ENCODE peak calls at places on chromosomes 3 and 15, in eight cellular contexts. One of them, this sample, is unnamed.

GRCh38 chr3:156421534-156421933 is 133.4 kb downstream of the SSR3 start:
- DNase-seq in H1: no peak
- DNase-seq in A549: no peak
- DNase-seq in ovary: no peak
- DNase-seq in transverse colon: no peak
- DNase-seq in HepG2: no peak
- DNase-seq in sigmoid colon: no peak
- DNase-seq in stomach: no peak
- DNase-seq in this sample: no peak

GRCh38 chr15:101386967-101387366 is 91.9 kb upstream of the SNRPA1 start:
- DNase-seq in H1: no peak
- DNase-seq in A549: no peak
- DNase-seq in ovary: no peak
- DNase-seq in transverse colon: no peak
- DNase-seq in HepG2: no peak
- DNase-seq in sigmoid colon: no peak
- DNase-seq in stomach: no peak
- DNase-seq in this sample: no peak

GRCh38 chr3:24101676-24102168 is 156.6 kb downstream of the NR1D2 start:
- DNase-seq in H1: no peak
- DNase-seq in A549: no peak
- DNase-seq in ovary: no peak
- DNase-seq in transverse colon: no peak
- DNase-seq in HepG2: no peak
- DNase-seq in sigmoid colon: no peak
- DNase-seq in stomach: no peak
- DNase-seq in this sample: no peak

GRCh38 chr3:112074006-112074405 is 12.2 kb upstream of the C3orf52 start:
- DNase-seq in H1: no peak
- DNase-seq in A549: no peak
- DNase-seq in ovary: no peak
- DNase-seq in transverse colon: no peak
- DNase-seq in HepG2: no peak
- DNase-seq in sigmoid colon: no peak
- DNase-seq in stomach: no peak
- DNase-seq in this sample: no peak

GRCh38 chr3:184308744-184309143 is 5.7 kb upstream of the EIF4G1 start:
- DNase-seq in H1: no peak
- DNase-seq in A549: no peak
- DNase-seq in ovary: no peak
- DNase-seq in transverse colon: no peak
- DNase-seq in HepG2: no peak
- DNase-seq in sigmoid colon: no peak
- DNase-seq in stomach: no peak
- DNase-seq in this sample: no peak

GRCh38 chr3:124928333-124929202 is 6.0 kb downstream of the MUC13 start:
- DNase-seq in H1: no peak
- DNase-seq in A549: peak; percentile 38
- DNase-seq in ovary: peak; percentile 24
- DNase-seq in transverse colon: peak; percentile 74
- DNase-seq in HepG2: peak; percentile 57
- DNase-seq in sigmoid colon: peak; percentile 77
- DNase-seq in stomach: peak; percentile 76
- DNase-seq in this sample: peak; percentile 50

GRCh38 chr3:61483997-61484396 is 77.4 kb upstream of the PTPRG start:
- DNase-seq in H1: no peak
- DNase-seq in A549: no peak
- DNase-seq in ovary: no peak
- DNase-seq in transverse colon: no peak
- DNase-seq in HepG2: no peak
- DNase-seq in sigmoid colon: no peak
- DNase-seq in stomach: no peak
- DNase-seq in this sample: no peak

GRCh38 chr3:3551976-3552375 is 247.3 kb upstream of the LRRN1 start:
- DNase-seq in H1: no peak
- DNase-seq in A549: no peak
- DNase-seq in ovary: no peak
- DNase-seq in transverse colon: no peak
- DNase-seq in HepG2: no peak
- DNase-seq in sigmoid colon: no peak
- DNase-seq in stomach: no peak
- DNase-seq in this sample: no peak

GRCh38 chr3:183202004-183202722 is 39.6 kb upstream of the LAMP3 start:
- DNase-seq in H1: no peak
- DNase-seq in A549: no peak
- DNase-seq in ovary: no peak
- DNase-seq in transverse colon: no peak
- DNase-seq in HepG2: no peak
- DNase-seq in sigmoid colon: no peak
- DNase-seq in stomach: no peak
- DNase-seq in this sample: no peak

GRCh38 chr15:72070817-72071447 is 47.0 kb downstream of the MYO9A start:
- DNase-seq in H1: no peak
- DNase-seq in A549: no peak
- DNase-seq in ovary: no peak
- DNase-seq in transverse colon: no peak
- DNase-seq in HepG2: no peak
- DNase-seq in sigmoid colon: no peak
- DNase-seq in stomach: no peak
- DNase-seq in this sample: no peak

GRCh38 chr3:146157325-146158060 is 3.5 kb downstream of the PLOD2 start:
- DNase-seq in H1: no peak
- DNase-seq in A549: no peak
- DNase-seq in ovary: no peak
- DNase-seq in transverse colon: no peak
- DNase-seq in HepG2: no peak
- DNase-seq in sigmoid colon: no peak
- DNase-seq in stomach: no peak
- DNase-seq in this sample: no peak

GRCh38 chr3:178772746-178773145 is 236.5 kb downstream of the KCNMB2 start:
- DNase-seq in H1: no peak
- DNase-seq in A549: no peak
- DNase-seq in ovary: no peak
- DNase-seq in transverse colon: no peak
- DNase-seq in HepG2: no peak
- DNase-seq in sigmoid colon: no peak
- DNase-seq in stomach: no peak
- DNase-seq in this sample: no peak

GRCh38 chr3:178768072-178768864 is 232.0 kb downstream of the KCNMB2 start:
- DNase-seq in H1: no peak
- DNase-seq in A549: no peak
- DNase-seq in ovary: no peak
- DNase-seq in transverse colon: no peak
- DNase-seq in HepG2: no peak
- DNase-seq in sigmoid colon: no peak
- DNase-seq in stomach: no peak
- DNase-seq in this sample: no peak

GRCh38 chr3:178767558-178767957 is 231.3 kb downstream of the KCNMB2 start:
- DNase-seq in H1: no peak
- DNase-seq in A549: no peak
- DNase-seq in ovary: no peak
- DNase-seq in transverse colon: no peak
- DNase-seq in HepG2: no peak
- DNase-seq in sigmoid colon: no peak
- DNase-seq in stomach: no peak
- DNase-seq in this sample: no peak

DNA sequence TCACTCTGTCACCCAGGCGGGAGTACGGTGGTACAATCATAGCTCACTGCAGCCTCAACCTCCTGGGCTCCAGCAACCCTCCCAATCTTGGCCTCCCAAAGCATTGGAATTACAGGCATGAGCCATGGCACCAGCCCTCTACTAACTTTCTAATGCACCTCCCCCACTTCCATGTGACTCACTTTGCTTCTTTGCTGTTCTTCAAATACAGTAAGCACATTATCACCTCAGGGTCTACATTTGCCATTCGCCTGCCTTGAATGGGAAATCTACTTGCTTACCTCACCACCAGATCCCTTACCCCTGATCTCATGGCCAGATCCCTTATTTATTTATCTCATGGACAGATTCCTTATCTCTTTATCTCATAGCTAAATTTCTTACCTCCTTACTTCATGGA is 235.3 kb downstream of the KCNMB2 start:
- DNase-seq in H1: no peak
- DNase-seq in A549: no peak
- DNase-seq in ovary: no peak
- DNase-seq in transverse colon: no peak
- DNase-seq in HepG2: no peak
- DNase-seq in sigmoid colon: no peak
- DNase-seq in stomach: no peak
- DNase-seq in this sample: no peak
- TF ChIP-seq POLR2A in H1: no peak
- TF ChIP-seq POLR2A in A549: no peak
- TF ChIP-seq POLR2A in ovary: no peak
- TF ChIP-seq POLR2A in transverse colon: no peak
- TF ChIP-seq POLR2A in HepG2: no peak
- TF ChIP-seq POLR2A in sigmoid colon: no peak
- TF ChIP-seq POLR2A in stomach: no peak
- TF ChIP-seq POLR2A in this sample: no peak

GRCh38 chr15:69715205-69715604 is 262.6 kb downstream of the RPLP1 start:
- DNase-seq in H1: no peak
- DNase-seq in A549: no peak
- DNase-seq in ovary: no peak
- DNase-seq in transverse colon: no peak
- DNase-seq in HepG2: no peak
- DNase-seq in sigmoid colon: no peak
- DNase-seq in stomach: no peak
- DNase-seq in this sample: no peak
- TF ChIP-seq EP300 in H1: no peak
- TF ChIP-seq EP300 in A549: no peak
- TF ChIP-seq EP300 in ovary: no peak
- TF ChIP-seq EP300 in transverse colon: no peak
- TF ChIP-seq EP300 in HepG2: no peak
- TF ChIP-seq EP300 in sigmoid colon: no peak
- TF ChIP-seq EP300 in stomach: no peak
- TF ChIP-seq EP300 in this sample: no peak

GRCh38 chr15:67216859-67217258 is 37.6 kb downstream of the AAGAB start:
- DNase-seq in H1: no peak
- DNase-seq in A549: no peak
- DNase-seq in ovary: no peak
- DNase-seq in transverse colon: no peak
- DNase-seq in HepG2: no peak
- DNase-seq in sigmoid colon: no peak
- DNase-seq in stomach: no peak
- DNase-seq in this sample: no peak

GRCh38 chr15:67218428-67218827 is 36.0 kb downstream of the AAGAB start:
- DNase-seq in H1: no peak
- DNase-seq in A549: no peak
- DNase-seq in ovary: no peak
- DNase-seq in transverse colon: no peak
- DNase-seq in HepG2: no peak
- DNase-seq in sigmoid colon: no peak
- DNase-seq in stomach: no peak
- DNase-seq in this sample: no peak

GRCh38 chr15:67224889-67225288 is 29.6 kb downstream of the AAGAB start:
- DNase-seq in H1: no peak
- DNase-seq in A549: no peak
- DNase-seq in ovary: no peak
- DNase-seq in transverse colon: peak; percentile 26
- DNase-seq in HepG2: no peak
- DNase-seq in sigmoid colon: no peak
- DNase-seq in stomach: no peak
- DNase-seq in this sample: no peak

GRCh38 chr15:67219288-67219687 is 35.2 kb downstream of the AAGAB start:
- DNase-seq in H1: no peak
- DNase-seq in A549: no peak
- DNase-seq in ovary: no peak
- DNase-seq in transverse colon: no peak
- DNase-seq in HepG2: no peak
- DNase-seq in sigmoid colon: no peak
- DNase-seq in stomach: no peak
- DNase-seq in this sample: no peak
- TF ChIP-seq POLR2A in H1: no peak
- TF ChIP-seq POLR2A in A549: no peak
- TF ChIP-seq POLR2A in ovary: no peak
- TF ChIP-seq POLR2A in transverse colon: no peak
- TF ChIP-seq POLR2A in HepG2: no peak
- TF ChIP-seq POLR2A in sigmoid colon: no peak
- TF ChIP-seq POLR2A in stomach: no peak
- TF ChIP-seq POLR2A in this sample: no peak

GRCh38 chr15:40441012-40441735 is 421 bp downstream of the BAHD1 start:
- DNase-seq in H1: no peak
- DNase-seq in A549: peak; percentile 48
- DNase-seq in ovary: no peak
- DNase-seq in transverse colon: no peak
- DNase-seq in HepG2: no peak
- DNase-seq in sigmoid colon: no peak
- DNase-seq in stomach: no peak
- DNase-seq in this sample: no peak

GRCh38 chr15:40440300-40441011 is at the start of gene BAHD1:
- DNase-seq in H1: peak; percentile 92
- DNase-seq in A549: peak; percentile 96
- DNase-seq in ovary: peak; percentile 99
- DNase-seq in transverse colon: peak; percentile 98
- DNase-seq in HepG2: peak; percentile 85
- DNase-seq in sigmoid colon: peak; percentile 98
- DNase-seq in stomach: peak; percentile 96
- DNase-seq in this sample: peak; percentile 91

GRCh38 chr15:40443846-40444245 is 3.1 kb downstream of the BAHD1 start:
- DNase-seq in H1: no peak
- DNase-seq in A549: no peak
- DNase-seq in ovary: no peak
- DNase-seq in transverse colon: no peak
- DNase-seq in HepG2: no peak
- DNase-seq in sigmoid colon: no peak
- DNase-seq in stomach: no peak
- DNase-seq in this sample: no peak

GRCh38 chr15:40443255-40443654 is 2.5 kb downstream of the BAHD1 start:
- DNase-seq in H1: no peak
- DNase-seq in A549: no peak
- DNase-seq in ovary: no peak
- DNase-seq in transverse colon: no peak
- DNase-seq in HepG2: no peak
- DNase-seq in sigmoid colon: no peak
- DNase-seq in stomach: no peak
- DNase-seq in this sample: no peak

DNA sequence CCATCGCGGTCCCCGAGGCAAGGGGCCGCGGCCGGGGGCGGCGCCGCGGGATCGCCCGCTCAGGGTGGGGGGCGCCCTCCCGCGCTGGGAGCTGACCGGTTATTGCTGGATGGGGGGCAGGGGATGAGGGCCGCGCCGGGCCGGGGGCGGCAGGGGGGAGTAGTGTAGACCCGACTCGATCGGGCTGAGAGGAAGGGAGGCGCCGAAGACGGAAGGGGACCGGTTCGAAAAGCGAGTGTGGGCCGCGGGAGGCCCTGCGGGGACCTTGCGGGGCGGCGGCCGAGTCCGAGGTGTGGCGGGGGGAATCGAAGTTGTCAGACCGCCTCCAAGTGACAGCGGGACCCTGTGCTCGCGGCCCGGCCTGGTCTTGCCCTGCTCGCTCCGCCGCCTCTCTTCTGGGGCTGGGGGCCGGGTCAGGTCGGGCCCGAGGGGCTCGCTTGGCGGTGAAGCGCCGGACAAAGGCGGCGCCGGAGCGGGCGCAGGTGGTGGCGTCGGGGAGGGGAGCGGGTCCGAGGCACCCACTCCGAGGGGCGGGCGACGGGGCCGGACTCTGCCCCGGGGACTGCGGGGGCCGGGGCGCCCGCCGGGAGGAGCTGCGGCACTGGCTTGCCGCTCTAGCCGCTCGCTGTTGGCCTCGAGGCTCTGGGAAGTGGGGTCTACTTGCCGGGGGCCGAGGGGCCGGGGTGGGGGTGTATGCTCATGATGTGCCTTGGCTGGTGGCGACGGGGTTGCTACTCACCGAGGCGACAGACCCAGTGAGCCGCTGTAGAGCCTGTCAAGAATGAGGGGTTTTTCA is 1.2 kb downstream of the BAHD1 start:
- DNase-seq in H1: no peak
- DNase-seq in A549: no peak
- DNase-seq in ovary: peak; percentile 35
- DNase-seq in transverse colon: peak; percentile 30
- DNase-seq in HepG2: no peak
- DNase-seq in sigmoid colon: no peak
- DNase-seq in stomach: no peak
- DNase-seq in this sample: no peak
- TF ChIP-seq EP300 in H1: no peak
- TF ChIP-seq EP300 in A549: no peak
- TF ChIP-seq EP300 in ovary: no peak
- TF ChIP-seq EP300 in transverse colon: no peak
- TF ChIP-seq EP300 in HepG2: no peak
- TF ChIP-seq EP300 in sigmoid colon: no peak
- TF ChIP-seq EP300 in stomach: no peak
- TF ChIP-seq EP300 in this sample: no peak

This sample was measured in tibial nerve.